ENCODE peak calls at places on chromosomes 13 and 19, in four cellular contexts. L is neuronal stem cell, B is NCI-H774, D is nephron progenitor cell. K is an unnamed sample.

GRCh38 chr13:61777281-61777680 is 361.6 kb upstream of the PCDH20 start:
- DNase-seq in L (no peak), B (no peak), D (no peak), K (no peak)

GRCh38 chr19:48543121-48543710 is 8.8 kb upstream of the SULT2B1 start:
- DNase-seq in L (no peak), B (peak), D (no peak), K (no peak)

GRCh38 chr13:75345191-75345590 is 136.8 kb downstream of the TBC1D4 start:
- DNase-seq in L (no peak), B (no peak), D (no peak), K (no peak)

GRCh38 chr19:6011794-6012193 is 33.9 kb upstream of the RANBP3 start:
- DNase-seq in L (no peak), B (no peak), D (no peak), K (no peak)

GRCh38 chr13:100671389-100672182 is 3.0 kb downstream of the TMTC4 start:
- DNase-seq in L (no peak), B (no peak), D (no peak), K (no peak)

GRCh38 chr19:10292206-10292788 is 2.5 kb downstream of the ICAM5 start:
- DNase-seq in L (peak), B (peak), D (peak), K (peak)

GRCh38 chr19:459724-460511 is 915 bp downstream of the SHC2 start:
- DNase-seq in L (peak), B (peak), D (peak), K (peak)

GRCh38 chr13:70959376-70959775 is 851.1 kb upstream of the KLHL1 start:
- DNase-seq in L (no peak), B (no peak), D (no peak), K (no peak)

GRCh38 chr13:53200075-53200474 is 171.5 kb downstream of the OLFM4 start:
- DNase-seq in L (no peak), B (no peak), D (no peak), K (no peak)

GRCh38 chr19:38182536-38183210 is 41.3 kb downstream of the DPF1 start:
- DNase-seq in L (no peak), B (no peak), D (no peak), K (no peak)

GRCh38 chr13:72820156-72820897 is 38.4 kb downstream of the PIBF1 start:
- DNase-seq in L (no peak), B (no peak), D (no peak), K (no peak)

GRCh38 chr19:58568731-58569130 is 4.4 kb downstream of the MZF1 start:
- DNase-seq in L (no peak), B (no peak), D (no peak), K (no peak)

GRCh38 chr13:89465366-89465765 is 1794.2 kb downstream of the SLITRK5 start:
- DNase-seq in L (no peak), B (no peak), D (no peak), K (no peak)

GRCh38 chr19:50548191-50549058 is 19.8 kb downstream of the LRRC4B start:
- DNase-seq in L (no peak), B (no peak), D (no peak), K (no peak)

GRCh38 chr19:45615795-45616708 is 14.0 kb upstream of the GPR4 start:
- DNase-seq in L (peak), B (peak), D (peak), K (peak)

GRCh38 chr13:88707652-88708051 is 1036.5 kb downstream of the SLITRK5 start:
- DNase-seq in L (no peak), B (no peak), D (no peak), K (no peak)

GRCh38 chr13:79407349-79407979 is 1.4 kb upstream of the RBM26 start:
- DNase-seq in L (no peak), B (no peak), D (no peak), K (no peak)

GRCh38 chr19:14412436-14413071 is 6.6 kb downstream of the DDX39A start:
- DNase-seq in L (no peak), B (no peak), D (no peak), K (no peak)

GRCh38 chr19:34639491-34640085 is 37.4 kb downstream of the SCGB2B2 start:
- DNase-seq in L (peak), B (peak), D (peak), K (peak)

GRCh38 chr13:94515352-94515751 is 35.9 kb upstream of the DCT start:
- DNase-seq in L (no peak), B (no peak), D (no peak), K (no peak)

GRCh38 chr13:27820524-27821482 is 28.5 kb downstream of the GSX1 start:
- DNase-seq in L (no peak), B (no peak), D (peak), K (no peak)

K was measured in endothelial cell.